ENCODE peak calls at places on chromosomes 3 and 15, in four cellular contexts. V is left cardiac atrium, H is EH, I is fibroblast of lung. N is an unnamed sample.

GRCh38 chr3:170869645-170870593 is at the start of gene RPL22L1:
- DNase-seq in H (peak; percentile 97), V (peak; percentile 96), I (peak; percentile 96), N (peak; percentile 67)

GRCh38 chr15:82699726-82700125 is 9.9 kb downstream of the AP3B2 start:
- DNase-seq in I (no peak), V (no peak), H (peak; percentile 4), N (no peak)

GRCh38 chr15:32861741-32862140 is 143.9 kb downstream of the GREM1 start:
- DNase-seq in H (peak; percentile 94), I (peak; percentile 86), V (peak; percentile 30), N (no peak)

GRCh38 chr3:130925628-130926027 is 31.7 kb downstream of the ATP2C1 start:
- DNase-seq in I (peak; percentile 42), V (no peak), H (peak; percentile 54), N (no peak)

GRCh38 chr3:121648219-121648958 is 12.3 kb downstream of the HCLS1 start:
- DNase-seq in I (peak; percentile 76), H (no peak), V (no peak), N (no peak)

GRCh38 chr3:127744875-127745274 is 72.1 kb downstream of the ABTB1 start:
- DNase-seq in I (no peak), V (no peak), H (no peak), N (no peak)

GRCh38 chr3:385151-385550 is 188.6 kb downstream of the CHL1 start:
- DNase-seq in I (peak; percentile 50), V (no peak), H (no peak), N (no peak)

GRCh38 chr3:95097493-95097892 is 1034.6 kb downstream of the NSUN3 start:
- DNase-seq in V (peak; percentile 21), H (no peak), I (no peak), N (no peak)

GRCh38 chr3:194998417-194998816 is 272.5 kb downstream of the XXYLT1 start:
- DNase-seq in V (no peak), H (no peak), I (no peak), N (no peak)

GRCh38 chr3:60571511-60571910 is 679.7 kb downstream of the FHIT start:
- DNase-seq in V (no peak), I (no peak), H (no peak), N (no peak)

GRCh38 chr3:13748500-13748899 is 131.4 kb downstream of the WNT7A start:
- DNase-seq in I (no peak), H (no peak), V (no peak), N (no peak)

GRCh38 chr3:62414786-62415185 is 41.4 kb upstream of the FEZF2 start:
- DNase-seq in I (no peak), V (no peak), H (no peak), N (no peak)

GRCh38 chr15:60720493-60721231 is 241.7 kb upstream of the ICE2 start:
- DNase-seq in H (no peak), V (no peak), I (no peak), N (no peak)

GRCh38 chr15:71329509-71330260 is 214.4 kb downstream of the THSD4 start:
- DNase-seq in H (peak; percentile 70), V (peak; percentile 30), I (peak; percentile 40), N (no peak)

N was measured in non-pigmented ciliary epithelial cell.